ENCODE peak calls at places on chromosomes 1 and 21, in seven cellular contexts. D is heart right ventricle, X is testis, E is adrenal gland, C is kidney, B is psoas muscle, F is ovary. L is an unnamed sample. For H3K4me1, the result is how much of the 10 kb centered on the place peaks cover.

GRCh38 chr1:5304702-5305101 is 650.3 kb downstream of the AJAP1 start:
- DNase-seq in X (no peak), B (no peak), E (no peak), D (no peak), F (no peak), C (no peak), L (no peak)

GRCh38 chr1:212858461-212859265 is 588 bp downstream of the FLVCR1 start:
- DNase-seq in X (peak), E (peak), F (no peak), C (peak), D (peak), B (no peak), L (no peak)

GRCh38 chr1:245874942-245875580 is 632.0 kb downstream of the SMYD3 start:
- DNase-seq in D (peak), F (peak), E (peak), C (peak), B (peak), X (peak), L (peak)

GRCh38 chr1:35893051-35893879 is 10.3 kb downstream of the AGO1 start:
- DNase-seq in D (no peak), X (no peak), F (no peak), E (peak), B (no peak), C (no peak), L (no peak)

GRCh38 chr1:37633950-37634553 is 640 bp downstream of the RSPO1 start:
- DNase-seq in B (no peak), D (no peak), C (no peak), E (no peak), X (no peak), F (no peak), L (no peak)

GRCh38 chr1:100718581-100718980 is 961 bp upstream of the VCAM1 start:
- DNase-seq in C (no peak), F (no peak), D (no peak), E (no peak), B (no peak), X (no peak), L (no peak)

GRCh38 chr1:107976431-107977215 is 11.6 kb upstream of the VAV3 start:
- DNase-seq in E (no peak), F (no peak), D (no peak), B (no peak), C (no peak), X (no peak), L (no peak)

GRCh38 chr1:26126321-26127084 is 14.9 kb downstream of the PDIK1L start:
- DNase-seq in E (no peak), F (no peak), C (no peak), X (no peak), B (no peak), D (no peak), L (no peak)

GRCh38 chr1:7526196-7526866 is 244.8 kb upstream of the VAMP3 start:
- DNase-seq in B (no peak), D (no peak), X (no peak), F (no peak), E (no peak), C (peak), L (no peak)

GRCh38 chr1:161128591-161129420 is 3.7 kb downstream of the DEDD start:
- DNase-seq in E (no peak), D (no peak), X (no peak), C (no peak), F (no peak), B (no peak), L (no peak)

GRCh38 chr1:153364181-153364580 is 6.5 kb downstream of the S100A9 start:
- DNase-seq in D (no peak), B (no peak), C (no peak), X (no peak), E (no peak), F (no peak), L (no peak)

GRCh38 chr1:207964195-207964966 is 53.5 kb upstream of the CD34 start:
- DNase-seq in C (no peak), E (no peak), B (no peak), X (no peak), F (no peak), D (no peak), L (no peak)

GRCh38 chr1:159091547-159092397 is 15.2 kb upstream of the AIM2 start:
- DNase-seq in E (no peak), C (no peak), B (no peak), D (no peak), F (no peak), X (no peak), L (no peak)

GRCh38 chr1:206739411-206740076 is 31.0 kb upstream of the IL19 start:
- DNase-seq in B (no peak), F (no peak), X (no peak), E (no peak), D (no peak), C (no peak), L (no peak)

GRCh38 chr1:153150846-153151245 is at the start of gene SPRR2G:
- DNase-seq in B (no peak), D (no peak), X (no peak), F (no peak), C (no peak), E (no peak), L (no peak)

GRCh38 chr1:85344256-85344694 is 67.8 kb upstream of the BCL10 start:
- DNase-seq in E (peak), F (no peak), D (no peak), X (peak), C (no peak), B (no peak), L (no peak)

GRCh38 chr1:26923711-26924110 is 2.2 kb downstream of the NUDC start:
- DNase-seq in C (no peak), D (no peak), E (no peak), X (no peak), B (no peak), F (no peak), L (no peak)

GRCh38 chr1:10650591-10651216 is 145.7 kb downstream of the CASZ1 start:
- DNase-seq in C (no peak), X (no peak), F (no peak), B (no peak), D (no peak), E (no peak), L (no peak)

GRCh38 chr1:14705824-14706223 is 107.3 kb downstream of the KAZN start:
- DNase-seq in F (no peak), E (no peak), C (peak), B (no peak), X (no peak), D (no peak), L (no peak)

GRCh38 chr21:38716942-38717341 is 88.8 kb upstream of the ETS2 start:
- DNase-seq in B (no peak), C (no peak), X (no peak), F (no peak), D (no peak), E (no peak), L (no peak)

GRCh38 chr1:44377925-44378784 is 23.1 kb upstream of the ERI3 start:
- DNase-seq in B (peak), C (no peak), E (peak), D (peak), X (peak), F (no peak), L (no peak)

GRCh38 chr21:46317710-46318463 is 5.8 kb downstream of the C21orf58 start:
- DNase-seq in X (no peak), E (no peak), C (no peak), D (peak), F (no peak), B (no peak), L (no peak)

GRCh38 chr1:67564193-67564592 is 120.8 kb upstream of the GADD45A start:
- DNase-seq in B (peak), D (no peak), F (no peak), E (peak), X (no peak), C (no peak), L (peak)

GRCh38 chr1:245544236-245544635 is 389.5 kb downstream of the KIF26B start:
- DNase-seq in B (no peak), F (no peak), X (no peak), C (no peak), E (no peak), D (no peak), L (no peak)

GRCh38 chr1:77834771-77835334 is 53.6 kb upstream of the NEXN start:
- DNase-seq in C (no peak), D (no peak), X (no peak), B (no peak), F (no peak), E (no peak), L (no peak)

GRCh38 chr1:53586765-53587164 is 127.6 kb downstream of the DMRTB1 start:
- DNase-seq in F (no peak), X (no peak), E (no peak), D (no peak), C (no peak), B (no peak), L (peak)

GRCh38 chr1:201791051-201791774 is 37.7 kb upstream of the IPO9 start:
- DNase-seq in E (no peak), D (no peak), B (no peak), C (no peak), X (no peak), F (no peak), L (peak)

GRCh38 chr1:43027977-43028376 is 69.3 kb upstream of the SLC2A1 start:
- DNase-seq in F (no peak), X (no peak), B (no peak), D (no peak), E (no peak), C (no peak), L (no peak)

GRCh38 chr1:161382214-161383019 is 14.7 kb upstream of the CFAP126 start:
- DNase-seq in F (no peak), C (no peak), D (no peak), X (no peak), B (no peak), E (no peak), L (no peak)

GRCh38 chr1:50421768-50422674 is 1.2 kb downstream of the DMRTA2 start:
- DNase-seq in F (no peak), C (no peak), X (no peak), E (no peak), D (no peak), B (no peak), L (no peak)

GRCh38 chr21:26883768-26884167 is 38.6 kb upstream of the ADAMTS1 start:
- DNase-seq in C (no peak), F (no peak), B (no peak), X (no peak), E (no peak), D (no peak), L (no peak)

GRCh38 chr1:114803001-114803400 is 22.5 kb upstream of the SIKE1 start:
- DNase-seq in B (no peak), D (no peak), E (no peak), C (no peak), F (no peak), X (no peak), L (no peak)

GRCh38 chr1:7253118-7253480 is 467.8 kb downstream of the CAMTA1 start:
- DNase-seq in D (no peak), C (no peak), B (no peak), E (no peak), X (no peak), F (no peak), L (no peak)

GRCh38 chr1:15410223-15410883 is 665 bp downstream of the EFHD2 start:
- DNase-seq in C (peak), X (no peak), E (peak), F (no peak), D (peak), B (no peak), L (no peak)

GRCh38 chr1:234927312-234927967 is 201.2 kb downstream of the TOMM20 start:
- DNase-seq in C (no peak), D (no peak), B (no peak), E (no peak), X (no peak), F (no peak), L (peak)
- H3K4me3 ChIP-seq in C (no peak), D (peak), B (no peak), E (no peak), X (no peak), F (no peak), L (no peak)

GRCh38 chr1:68782890-68783289 is 286.0 kb upstream of the DEPDC1 start:
- DNase-seq in X (no peak), D (no peak), E (no peak), F (no peak), B (no peak), C (no peak), L (no peak)
- TF ChIP-seq CTCF in X (no peak), D (no peak), E (no peak), F (no peak), B (no peak), C (no peak), L (no peak)

GRCh38 chr1:51736702-51737101 is 119.8 kb downstream of the OSBPL9 start:
- DNase-seq in E (no peak), D (no peak), B (no peak), C (no peak), X (no peak), F (no peak), L (no peak)
- H3K4me1 ChIP-seq in E (half or more), D (half or more), B (half or more), C (under half), X (under half), F (under half), L (half or more)

GRCh38 chr1:92831368-92831761 is 475 bp upstream of the RPL5 start:
- DNase-seq in F (peak), C (no peak), D (no peak), X (no peak), B (no peak), E (no peak), L (no peak)
- H3K4me3 ChIP-seq in F (no peak), C (peak), D (peak), X (peak), B (peak), E (no peak), L (peak)

DNA sequence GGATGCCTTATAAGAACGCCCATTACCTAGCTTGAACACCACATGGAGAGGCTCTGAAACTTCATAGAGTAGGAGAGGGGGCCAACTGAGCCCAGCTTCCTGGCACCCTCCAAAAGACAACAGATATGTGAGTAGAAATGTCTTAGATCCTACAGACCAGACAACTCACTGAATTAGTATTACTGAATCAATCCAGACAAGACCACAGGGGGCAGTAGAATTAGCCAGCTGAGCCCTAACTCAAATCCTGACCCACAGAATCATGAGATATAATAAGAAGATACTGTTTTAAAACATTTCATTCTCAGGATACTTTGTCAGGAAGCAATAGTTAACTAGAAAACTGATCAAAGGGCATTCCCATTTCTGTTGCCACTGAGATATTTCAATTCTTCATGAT is 45.8 kb upstream of the C1orf21 start:
- DNase-seq in E (no peak), D (no peak), F (no peak), C (no peak), X (no peak), B (no peak), L (no peak)
- TF ChIP-seq CTCF in E (peak), D (no peak), F (no peak), C (no peak), X (no peak), B (no peak), L (peak)

GRCh38 chr1:111599781-111600180 is 19.8 kb upstream of the RAP1A start:
- DNase-seq in E (no peak), C (no peak), D (no peak), F (no peak), B (no peak), X (no peak), L (no peak)
- H3K4me1 ChIP-seq in E (under half), C (under half), D (half or more), F (under half), B (under half), X (under half), L (under half)

DNA sequence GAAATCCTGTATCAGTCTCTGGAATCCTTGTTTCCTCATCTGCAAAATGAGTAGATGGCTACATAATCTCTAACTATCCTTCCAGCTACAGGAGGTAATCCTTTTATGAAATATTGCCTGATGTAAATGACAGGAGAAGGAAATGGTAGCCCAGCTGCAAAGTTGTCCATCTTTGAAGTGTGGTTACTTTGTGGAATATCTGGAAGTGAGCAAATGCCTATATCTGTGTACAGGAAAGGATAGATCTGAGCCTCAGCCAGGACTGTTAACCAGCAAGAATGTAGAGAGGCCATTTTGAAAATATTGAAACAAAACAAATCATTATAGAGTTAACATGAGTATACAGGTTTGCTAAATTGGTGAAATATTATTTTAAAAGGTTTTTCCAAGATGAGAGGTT is 74.8 kb upstream of the BMP8A start:
- DNase-seq in F (no peak), C (no peak), D (no peak), B (no peak), E (no peak), X (no peak), L (no peak)
- H3K4me3 ChIP-seq in F (no peak), C (no peak), D (no peak), B (no peak), E (no peak), X (no peak), L (no peak)

GRCh38 chr1:222104097-222104496 is 362.2 kb upstream of the DUSP10 start:
- DNase-seq in X (no peak), F (no peak), E (no peak), D (no peak), B (no peak), C (no peak), L (no peak)

GRCh38 chr1:222104661-222105392 is 362.9 kb upstream of the DUSP10 start:
- DNase-seq in F (no peak), D (no peak), X (no peak), B (no peak), E (no peak), C (no peak), L (no peak)

GRCh38 chr1:222106369-222106768 is 364.5 kb upstream of the DUSP10 start:
- DNase-seq in F (no peak), E (no peak), D (peak), C (no peak), X (no peak), B (no peak), L (no peak)

GRCh38 chr1:222105861-222106260 is 364.0 kb upstream of the DUSP10 start:
- DNase-seq in X (no peak), C (no peak), B (no peak), F (no peak), D (no peak), E (no peak), L (no peak)

GRCh38 chr1:222105393-222105737 is 363.5 kb upstream of the DUSP10 start:
- DNase-seq in F (no peak), D (no peak), C (no peak), E (no peak), B (no peak), X (peak), L (no peak)
- TF ChIP-seq CTCF in F (no peak), D (no peak), C (no peak), E (no peak), B (no peak), X (no peak), L (no peak)

GRCh38 chr1:2288308-2288707 is 60.2 kb downstream of the SKI start:
- DNase-seq in B (no peak), E (no peak), X (no peak), F (no peak), D (no peak), C (no peak), L (no peak)
- H3K4me1 ChIP-seq in B (half or more), E (under half), X (under half), F (under half), D (half or more), C (under half), L (under half)

DNA sequence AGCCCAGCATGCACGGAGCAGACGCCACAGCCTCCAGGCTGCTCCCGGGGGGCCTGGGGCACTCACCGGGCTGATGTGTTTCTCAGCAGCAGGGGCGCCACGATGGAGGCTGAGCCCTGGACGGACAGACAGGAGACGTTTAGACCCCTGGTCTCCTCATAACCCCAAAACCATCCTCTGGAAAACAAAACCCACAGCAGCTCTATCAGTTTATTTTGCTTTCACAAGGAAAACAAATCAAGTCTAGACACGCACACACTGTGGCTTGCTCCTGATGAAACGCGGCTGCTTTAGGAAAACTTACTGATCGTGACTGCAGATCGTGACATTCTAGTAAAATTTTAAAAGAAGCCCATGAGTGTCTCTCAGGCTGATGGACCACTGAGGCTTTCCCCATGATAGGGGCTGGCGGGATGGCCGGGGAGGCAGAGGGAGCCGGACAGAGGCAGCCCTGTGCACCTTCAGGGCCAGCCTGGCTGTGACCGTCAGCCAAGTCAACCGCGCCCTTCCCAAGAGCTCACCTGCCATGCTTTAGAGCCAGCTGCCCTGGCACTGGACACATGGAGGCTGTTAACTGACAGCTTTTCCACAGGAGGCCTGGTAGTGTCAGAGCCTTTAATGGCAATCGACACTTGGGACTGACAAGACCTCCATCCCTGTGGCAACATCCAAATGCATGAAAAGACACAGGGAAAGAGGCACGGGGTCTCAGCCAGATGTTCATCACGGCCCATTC is 5.2 kb downstream of the POFUT2 start:
- DNase-seq in D (no peak), F (peak), E (peak), B (no peak), X (peak), C (peak), L (no peak)
- H3K4me3 ChIP-seq in D (no peak), F (no peak), E (no peak), B (no peak), X (no peak), C (no peak), L (no peak)

L was measured in right atrium auricular region.